ENCODE peak calls at places on chromosomes 5 and 9, in six cellular contexts. M, Z, A, N, J and L are unnamed samples. For H3K4me1, the result is how much of the 10 kb centered on the place peaks cover.

GRCh38 chr9:123347289-123348060 is 8.5 kb upstream of the CRB2 start:
- DNase-seq in M (no peak), Z (no peak), A (no peak), N (no peak), J (no peak), L (no peak)

GRCh38 chr5:151585970-151586369 is 5.2 kb downstream of the FAT2 start:
- DNase-seq in M (peak), Z (peak), A (no peak), N (no peak), J (no peak), L (no peak)

GRCh38 chr5:28165116-28165515 is 1126.7 kb upstream of the CDH9 start:
- DNase-seq in M (no peak), Z (no peak), A (no peak), N (no peak), J (no peak), L (no peak)

GRCh38 chr5:17180957-17181723 is 36.3 kb upstream of the BASP1 start:
- DNase-seq in M (no peak), Z (no peak), A (no peak), N (peak), J (no peak), L (no peak)

GRCh38 chr5:74433255-74434123 is 207.0 kb downstream of the ENC1 start:
- DNase-seq in M (no peak), Z (no peak), A (no peak), N (no peak), J (peak), L (peak)

GRCh38 chr5:177071671-177072385 is 14.9 kb upstream of the FGFR4 start:
- DNase-seq in M (no peak), Z (no peak), A (peak), N (peak), J (peak), L (peak)

GRCh38 chr5:178207917-178208280 is 3.6 kb downstream of the HNRNPAB start:
- DNase-seq in M (peak), Z (no peak), A (no peak), N (no peak), J (no peak), L (no peak)

GRCh38 chr9:78871452-78872331 is 574.8 kb downstream of the PSAT1 start:
- DNase-seq in M (no peak), Z (no peak), A (no peak), N (no peak), J (no peak), L (no peak)

GRCh38 chr5:981466-981865 is 27.1 kb upstream of the NKD2 start:
- DNase-seq in M (no peak), Z (no peak), A (no peak), N (no peak), J (peak), L (no peak)

GRCh38 chr9:134880484-134881312 is at the start of gene FCN2:
- DNase-seq in M (no peak), Z (no peak), A (no peak), N (no peak), J (no peak), L (no peak)

GRCh38 chr9:13322828-13323550 is 43.5 kb upstream of the MPDZ start:
- DNase-seq in M (no peak), Z (peak), A (no peak), N (no peak), J (no peak), L (no peak)

GRCh38 chr5:133730866-133731265 is 118.5 kb upstream of the FSTL4 start:
- DNase-seq in M (no peak), Z (no peak), A (no peak), N (no peak), J (no peak), L (no peak)

GRCh38 chr5:159163027-159163699 is 46.2 kb downstream of the RNF145 start:
- DNase-seq in M (no peak), Z (no peak), A (no peak), N (no peak), J (no peak), L (no peak)

GRCh38 chr9:114503009-114503408 is 2.3 kb downstream of the WHRN start:
- DNase-seq in M (no peak), Z (no peak), A (no peak), N (no peak), J (no peak), L (no peak)

GRCh38 chr9:26748449-26749058 is 144.0 kb downstream of the CAAP1 start:
- DNase-seq in M (no peak), Z (no peak), A (no peak), N (no peak), J (peak), L (no peak)

GRCh38 chr5:125660231-125660895 is 762.8 kb upstream of the GRAMD2B start:
- DNase-seq in M (no peak), Z (no peak), A (no peak), N (no peak), J (no peak), L (no peak)

GRCh38 chr5:132009706-132010405 is 1.6 kb downstream of the ACSL6 start:
- DNase-seq in M (no peak), Z (no peak), A (no peak), N (no peak), J (peak), L (no peak)

GRCh38 chr9:81141952-81142351 is 547.4 kb downstream of the TLE1 start:
- DNase-seq in M (no peak), Z (no peak), A (no peak), N (no peak), J (no peak), L (no peak)

GRCh38 chr5:149345892-149346222 is 558 bp downstream of the GRPEL2 start:
- DNase-seq in M (no peak), Z (no peak), A (no peak), N (peak), J (peak), L (no peak)

GRCh38 chr5:56409331-56410190 is 176.4 kb upstream of the ANKRD55 start:
- DNase-seq in M (no peak), Z (no peak), A (no peak), N (peak), J (no peak), L (no peak)

GRCh38 chr5:14945450-14945849 is 73.9 kb upstream of the ANKH start:
- DNase-seq in M (no peak), Z (no peak), A (no peak), N (no peak), J (no peak), L (no peak)

GRCh38 chr9:111803924-111804323 is 9.2 kb upstream of the SHOC1 start:
- DNase-seq in M (no peak), Z (no peak), A (no peak), N (no peak), J (no peak), L (no peak)

GRCh38 chr9:21777701-21778100 is 24.7 kb upstream of the MTAP start:
- DNase-seq in M (no peak), Z (no peak), A (no peak), N (peak), J (no peak), L (no peak)

GRCh38 chr9:131889437-131890244 is 149.8 kb upstream of the RAPGEF1 start:
- DNase-seq in M (no peak), Z (peak), A (no peak), N (no peak), J (no peak), L (no peak)

GRCh38 chr9:31820426-31820825 is 564.0 kb upstream of the ACO1 start:
- DNase-seq in M (no peak), Z (no peak), A (no peak), N (no peak), J (no peak), L (no peak)

GRCh38 chr5:179268399-179268952 is 76.8 kb downstream of the ADAMTS2 start:
- DNase-seq in M (peak), Z (peak), A (no peak), N (no peak), J (no peak), L (no peak)

GRCh38 chr5:179270581-179271300 is 74.5 kb downstream of the ADAMTS2 start:
- DNase-seq in M (peak), Z (peak), A (no peak), N (no peak), J (no peak), L (no peak)

GRCh38 chr5:179269781-179270543 is 75.3 kb downstream of the ADAMTS2 start:
- DNase-seq in M (no peak), Z (no peak), A (no peak), N (no peak), J (no peak), L (no peak)

GRCh38 chr5:179267671-179268071 is 77.6 kb downstream of the ADAMTS2 start:
- DNase-seq in M (peak), Z (peak), A (no peak), N (no peak), J (no peak), L (no peak)

GRCh38 chr5:179268966-179269693 is 76.1 kb downstream of the ADAMTS2 start:
- DNase-seq in M (peak), Z (no peak), A (no peak), N (no peak), J (no peak), L (no peak)
- H3K4me1 ChIP-seq in M (under half), Z (under half), A (under half), N (under half), J (under half), L (under half)

DNA sequence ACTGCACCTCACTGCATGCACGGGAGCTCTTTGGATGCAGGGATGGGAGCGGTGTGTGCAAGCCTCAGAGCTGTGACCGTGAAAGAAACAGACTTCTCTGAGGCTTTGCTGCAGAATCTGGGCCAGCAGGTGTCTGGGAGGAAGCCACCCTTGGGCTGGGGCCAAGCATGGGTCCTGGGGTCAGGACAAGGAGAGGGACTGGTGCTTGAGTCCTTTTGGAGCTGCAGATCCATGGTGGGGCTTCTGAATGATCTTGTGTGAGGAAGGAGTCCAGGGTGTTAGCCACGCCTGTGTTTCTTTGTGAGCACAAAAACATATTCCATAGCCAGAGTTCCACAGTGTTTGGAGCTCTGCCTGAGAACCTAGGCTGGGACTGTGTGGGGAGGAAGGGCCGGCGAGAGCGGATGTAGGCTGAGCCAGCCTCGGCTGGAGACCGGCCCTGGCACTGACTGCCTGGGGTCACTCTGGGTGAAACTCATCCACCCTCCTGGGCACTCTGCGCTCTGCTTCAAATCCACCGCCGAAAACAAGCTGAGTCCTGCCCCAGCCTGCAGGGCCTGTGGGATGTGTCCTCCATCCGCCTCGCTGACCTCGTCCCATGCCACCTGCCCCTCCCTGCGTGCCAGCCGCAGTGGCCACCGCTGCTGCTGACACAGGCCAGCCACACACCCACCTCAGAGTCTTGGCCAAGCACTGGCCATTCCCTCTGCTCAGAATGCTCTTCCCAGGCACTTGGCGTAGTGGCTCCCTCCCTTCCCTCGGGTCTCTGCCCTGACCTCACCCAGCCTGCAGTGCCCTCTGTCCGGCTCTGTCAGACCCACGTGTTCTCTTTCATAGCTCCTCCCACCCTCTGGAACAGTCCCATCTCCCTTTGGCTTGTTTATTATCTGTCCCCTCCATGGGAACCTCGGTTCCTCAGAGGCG is 26.7 kb downstream of the ERGIC1 start:
- DNase-seq in M (peak), Z (peak), A (no peak), N (peak), J (no peak), L (no peak)
- H3K4me1 ChIP-seq in M (under half), Z (half or more), A (under half), N (half or more), J (under half), L (under half)

GRCh38 chr5:5752844-5753243 is 330.4 kb downstream of the ICE1 start:
- DNase-seq in M (no peak), Z (no peak), A (no peak), N (peak), J (no peak), L (no peak)
- H3K4me1 ChIP-seq in M (under half), Z (under half), A (under half), N (under half), J (under half), L (under half)

GRCh38 chr5:139650689-139651501 is 2.7 kb downstream of the CXXC5 start:
- DNase-seq in M (no peak), Z (peak), A (peak), N (peak), J (peak), L (no peak)
- H3K4me1 ChIP-seq in M (under half), Z (half or more), A (half or more), N (under half), J (half or more), L (under half)